ENCODE peak calls at places on chromosomes 2 and 18, in eight cellular contexts. L is activated T-cell treated with anti-CD3 and anti-CD28 coated beads for 1 hour; M is H54; I is stimulated activated CD4-positive, alpha-beta T cell treated with anti-CD3 and anti-CD28 coated beads, Interleukin-1b, Interleukin-23, amount 100 ng/mL, for 24 hours; C is activated CD8-positive, alpha-beta memory T cell treated with anti-CD3 and anti-CD28 coated beads for 48 hours; G is left lung; Q is aorta; R is T-cell. T is an unnamed sample.

GRCh38 chr18:38450876-38451275 is 885.3 kb upstream of the CELF4 start:
- DNase-seq in L (no peak), M (no peak), I (no peak), C (no peak), G (no peak), Q (no peak), R (no peak), T (no peak)

GRCh38 chr2:50401772-50402653 is 629.9 kb downstream of the NRXN1 start:
- DNase-seq in L (no peak), M (peak; percentile 2), I (peak; percentile 16), C (peak; percentile 1), G (no peak), Q (no peak), R (no peak), T (no peak)

GRCh38 chr2:215931256-215931903 is 82.0 kb downstream of the MREG start:
- DNase-seq in L (peak; percentile 23), M (peak; percentile 28), I (peak; percentile 30), C (peak; percentile 20), G (no peak), Q (peak; percentile 51), R (peak; percentile 42), T (no peak)

GRCh38 chr2:120175000-120175581 is 48.1 kb downstream of the TMEM185B start:
- DNase-seq in L (no peak), M (peak; percentile 31), I (peak; percentile 5), C (no peak), G (no peak), Q (no peak), R (no peak), T (no peak)

GRCh38 chr2:134670955-134671354 is 47.8 kb downstream of the TMEM163 start:
- DNase-seq in L (no peak), M (no peak), I (no peak), C (no peak), G (no peak), Q (no peak), R (no peak), T (no peak)

GRCh38 chr2:120736955-120737801 is 1.5 kb downstream of the GLI2 start:
- DNase-seq in L (no peak), M (no peak), I (no peak), C (no peak), G (no peak), Q (peak; percentile 72), R (no peak), T (no peak)

GRCh38 chr2:26840937-26841610 is 6.9 kb upstream of the DPYSL5 start:
- DNase-seq in L (no peak), M (peak; percentile 57), I (no peak), C (no peak), G (no peak), Q (no peak), R (no peak), T (no peak)

GRCh38 chr2:110674620-110675555 is 3.0 kb downstream of the BUB1 start:
- DNase-seq in L (no peak), M (peak; percentile 64), I (no peak), C (no peak), G (no peak), Q (peak; percentile 49), R (peak; percentile 6), T (no peak)

GRCh38 chr2:201939366-201939985 is 94.2 kb upstream of the FZD7 start:
- DNase-seq in L (no peak), M (no peak), I (no peak), C (no peak), G (no peak), Q (no peak), R (no peak), T (no peak)

GRCh38 chr2:216339456-216340279 is 32.6 kb downstream of the MARCHF4 start:
- DNase-seq in L (no peak), M (peak; percentile 42), I (no peak), C (no peak), G (no peak), Q (peak; percentile 51), R (no peak), T (no peak)

GRCh38 chr2:69601179-69601612 is 42.3 kb downstream of the AAK1 start:
- DNase-seq in L (no peak), M (peak; percentile 52), I (no peak), C (no peak), G (no peak), Q (no peak), R (no peak), T (no peak)

GRCh38 chr2:198314559-198315153 is 510.3 kb downstream of the PLCL1 start:
- DNase-seq in L (no peak), M (no peak), I (no peak), C (no peak), G (no peak), Q (no peak), R (no peak), T (no peak)

GRCh38 chr18:77065221-77065981 is 67.2 kb downstream of the MBP start:
- DNase-seq in L (no peak), M (no peak), I (no peak), C (no peak), G (peak; percentile 86), Q (peak; percentile 86), R (no peak), T (peak; percentile 53)

GRCh38 chr2:112811841-112812306 is 24.7 kb downstream of the IL1B start:
- DNase-seq in L (no peak), M (peak; percentile 55), I (no peak), C (no peak), G (no peak), Q (no peak), R (no peak), T (no peak)

GRCh38 chr2:45083175-45083574 is 73.9 kb upstream of the SIX2 start:
- DNase-seq in L (no peak), M (no peak), I (no peak), C (no peak), G (no peak), Q (no peak), R (no peak), T (no peak)

GRCh38 chr2:150699208-150699607 is 211.7 kb upstream of the RND3 start:
- DNase-seq in L (no peak), M (no peak), I (no peak), C (no peak), G (no peak), Q (no peak), R (no peak), T (no peak)

GRCh38 chr18:22601481-22601880 is 183.8 kb upstream of the CTAGE1 start:
- DNase-seq in L (no peak), M (no peak), I (no peak), C (no peak), G (no peak), Q (no peak), R (no peak), T (no peak)

GRCh38 chr2:64988420-64989125 is 626 bp upstream of the SLC1A4 start:
- DNase-seq in L (peak; percentile 17), M (peak; percentile 81), I (peak; percentile 18), C (peak; percentile 17), G (peak; percentile 85), Q (peak; percentile 79), R (peak; percentile 46), T (no peak)

GRCh38 chr2:178112202-178113152 is at the start of gene RBM45:
- DNase-seq in L (peak; percentile 77), M (peak; percentile 83), I (peak; percentile 78), C (peak; percentile 73), G (peak; percentile 99), Q (peak; percentile 95), R (peak; percentile 88), T (peak; percentile 94)

GRCh38 chr2:96537734-96538486 is 1.4 kb downstream of the ARID5A start:
- DNase-seq in L (peak; percentile 49), M (no peak), I (no peak), C (no peak), G (peak; percentile 87), Q (no peak), R (peak; percentile 60), T (peak; percentile 45)

GRCh38 chr2:23756593-23757292 is 170.2 kb downstream of the ATAD2B start:
- DNase-seq in L (no peak), M (no peak), I (no peak), C (no peak), G (no peak), Q (no peak), R (no peak), T (no peak)

GRCh38 chr2:43057026-43057741 is 169.2 kb downstream of the ZFP36L2 start:
- DNase-seq in L (no peak), M (no peak), I (no peak), C (no peak), G (no peak), Q (peak; percentile 67), R (no peak), T (peak; percentile 78)

GRCh38 chr2:77566582-77566981 is 44.4 kb upstream of the LRRTM4 start:
- DNase-seq in L (no peak), M (no peak), I (no peak), C (no peak), G (no peak), Q (no peak), R (no peak), T (no peak)

GRCh38 chr2:181371782-181372292 is 85.3 kb upstream of the ITGA4 start:
- DNase-seq in L (no peak), M (no peak), I (no peak), C (no peak), G (no peak), Q (no peak), R (no peak), T (no peak)

GRCh38 chr2:125562924-125563323 is 1093.0 kb upstream of the GYPC start:
- DNase-seq in L (no peak), M (no peak), I (no peak), C (no peak), G (no peak), Q (no peak), R (no peak), T (no peak)

GRCh38 chr2:62505649-62506420 is at the start of gene TMEM17:
- DNase-seq in L (no peak), M (peak; percentile 72), I (peak; percentile 36), C (peak; percentile 14), G (peak; percentile 94), Q (peak; percentile 95), R (no peak), T (peak; percentile 98)

GRCh38 chr2:217741381-217741955 is 261.3 kb downstream of the TNS1 start:
- DNase-seq in L (no peak), M (no peak), I (no peak), C (no peak), G (no peak), Q (no peak), R (no peak), T (no peak)

GRCh38 chr2:33104052-33104623 is 157.4 kb downstream of the LTBP1 start:
- DNase-seq in L (no peak), M (no peak), I (no peak), C (no peak), G (no peak), Q (no peak), R (no peak), T (no peak)

GRCh38 chr2:144320491-144320890 is 199.4 kb downstream of the ZEB2 start:
- DNase-seq in L (peak; percentile 24), M (peak; percentile 23), I (peak; percentile 18), C (peak; percentile 21), G (no peak), Q (peak; percentile 50), R (peak; percentile 57), T (no peak)

GRCh38 chr2:182565941-182566567 is 139.2 kb upstream of the PDE1A start:
- DNase-seq in L (no peak), M (no peak), I (no peak), C (no peak), G (no peak), Q (no peak), R (no peak), T (no peak)

GRCh38 chr2:103401621-103402020 is 639.8 kb downstream of the TMEM182 start:
- DNase-seq in L (no peak), M (no peak), I (no peak), C (no peak), G (no peak), Q (no peak), R (no peak), T (no peak)

GRCh38 chr2:132562245-132562644 is 107.8 kb downstream of the LYPD1 start:
- DNase-seq in L (no peak), M (no peak), I (no peak), C (no peak), G (no peak), Q (no peak), R (no peak), T (no peak)